ENCODE peak calls at places on chromosomes 16 and 17, in four cellular contexts. A, W, C and F are unnamed samples.

GRCh38 chr17:71440513-71440912 is 680.3 kb upstream of the SOX9 start:
- DNase-seq in W (no peak), C (no peak), A (no peak), F (no peak)

GRCh38 chr17:27345141-27345904 is 51.4 kb downstream of the WSB1 start:
- DNase-seq in W (peak; percentile 74), A (peak; percentile 69), C (no peak), F (peak; percentile 72)

GRCh38 chr16:57533366-57533617 is 3.1 kb downstream of the CCDC102A start:
- DNase-seq in A (no peak), W (no peak), C (no peak), F (peak; percentile 7)

GRCh38 chr16:69386596-69386995 is 789 bp upstream of the TERF2 start:
- DNase-seq in A (no peak), W (no peak), C (no peak), F (no peak)

GRCh38 chr17:42227849-42228696 is 33.8 kb upstream of the GHDC start:
- DNase-seq in C (no peak), W (no peak), A (no peak), F (no peak)

GRCh38 chr17:7579001-7579838 is at the start of gene CD68:
- DNase-seq in W (peak; percentile 77), A (no peak), C (peak; percentile 93), F (no peak)

GRCh38 chr16:21656795-21657768 is 4.7 kb upstream of the IGSF6 start:
- DNase-seq in C (peak; percentile 75), A (peak; percentile 64), W (no peak), F (no peak)

GRCh38 chr17:69870091-69870530 is 204.9 kb upstream of the KCNJ16 start:
- DNase-seq in A (no peak), C (no peak), W (no peak), F (no peak)

GRCh38 chr17:63535640-63536039 is 12.5 kb downstream of the KCNH6 start:
- DNase-seq in C (no peak), A (no peak), W (no peak), F (no peak)

GRCh38 chr16:2966043-2966802 is 2.1 kb downstream of the KREMEN2 start:
- DNase-seq in A (no peak), W (no peak), C (no peak), F (peak; percentile 37)

GRCh38 chr17:17200831-17201230 is 5.3 kb downstream of the PLD6 start:
- DNase-seq in W (no peak), A (no peak), C (no peak), F (no peak)

GRCh38 chr16:10749680-10750035 is 6.0 kb downstream of the NUBP1 start:
- DNase-seq in W (no peak), C (no peak), A (no peak), F (no peak)

GRCh38 chr16:55912022-55912421 is 36.8 kb upstream of the CES5A start:
- DNase-seq in C (no peak), A (no peak), W (no peak), F (no peak)
- TF ChIP-seq ATF2 in C (no peak), A (no peak), W (no peak), F (no peak)

DNA sequence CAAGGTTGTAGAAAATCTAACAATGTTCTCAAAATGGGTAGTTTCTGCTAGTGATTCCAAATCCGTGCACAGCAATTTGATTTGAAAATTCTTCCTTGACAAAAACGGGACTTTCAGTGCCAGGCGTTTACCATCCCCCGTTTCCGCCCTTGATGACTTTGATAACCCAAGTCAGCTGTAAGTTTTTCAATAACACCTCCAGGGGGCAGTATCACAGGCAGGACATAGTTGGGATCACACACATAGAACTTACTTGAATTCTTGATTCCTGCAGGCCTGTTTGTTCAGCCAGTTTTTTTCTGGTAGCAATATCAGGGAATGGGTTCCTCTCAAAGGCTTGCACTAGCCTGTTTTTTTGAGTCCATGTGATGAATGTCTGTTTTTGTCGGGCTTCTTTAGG is 5.6 kb downstream of the DUXB start:
- DNase-seq in W (no peak), C (peak; percentile 46), A (peak; percentile 55), F (no peak)
- TF ChIP-seq JUN in W (no peak), C (no peak), A (no peak), F (no peak)

GRCh38 chr17:78727476-78728229 is 54.4 kb downstream of the CYTH1 start:
- DNase-seq in C (no peak), W (no peak), A (no peak), F (no peak)
- TF ChIP-seq ATF2 in C (no peak), W (no peak), A (no peak), F (no peak)

DNA sequence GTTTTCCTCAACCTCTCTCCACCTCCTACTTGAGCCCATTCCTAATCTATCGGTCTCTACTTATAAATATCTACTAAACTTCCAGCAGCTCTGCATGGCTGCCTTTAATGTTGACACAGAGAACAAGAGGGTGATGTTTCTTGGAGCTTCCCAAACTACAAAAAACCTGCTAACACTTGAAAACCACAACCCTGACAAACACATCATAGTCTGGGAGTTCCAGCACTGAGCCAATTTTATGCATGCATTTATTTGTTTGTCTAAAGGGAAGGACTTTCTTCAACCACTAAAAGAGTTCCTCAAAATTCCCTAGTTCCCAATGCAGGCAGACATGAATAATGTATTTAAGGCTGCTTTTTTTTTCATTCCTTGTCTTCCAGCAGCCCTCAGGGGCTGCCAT is 331.8 kb upstream of the XYLT1 start:
- DNase-seq in A (no peak), C (no peak), W (no peak), F (no peak)
- TF ChIP-seq JUN in A (no peak), C (no peak), W (no peak), F (no peak)

GRCh38 chr17:4234406-4234805 is 29.4 kb downstream of the ANKFY1 start:
- DNase-seq in A (no peak), C (no peak), W (no peak), F (no peak)

GRCh38 chr17:4229627-4230026 is 34.2 kb downstream of the ANKFY1 start:
- DNase-seq in C (no peak), A (no peak), W (no peak), F (no peak)

GRCh38 chr17:4232168-4232813 is 31.5 kb downstream of the ANKFY1 start:
- DNase-seq in W (no peak), A (no peak), C (no peak), F (no peak)

GRCh38 chr17:4233668-4234258 is 30.0 kb downstream of the ANKFY1 start:
- DNase-seq in A (no peak), C (no peak), W (no peak), F (no peak)

GRCh38 chr17:4230142-4230541 is 33.6 kb downstream of the ANKFY1 start:
- DNase-seq in C (no peak), A (no peak), W (no peak), F (no peak)
- TF ChIP-seq ATF2 in C (no peak), A (no peak), W (no peak), F (no peak)

DNA sequence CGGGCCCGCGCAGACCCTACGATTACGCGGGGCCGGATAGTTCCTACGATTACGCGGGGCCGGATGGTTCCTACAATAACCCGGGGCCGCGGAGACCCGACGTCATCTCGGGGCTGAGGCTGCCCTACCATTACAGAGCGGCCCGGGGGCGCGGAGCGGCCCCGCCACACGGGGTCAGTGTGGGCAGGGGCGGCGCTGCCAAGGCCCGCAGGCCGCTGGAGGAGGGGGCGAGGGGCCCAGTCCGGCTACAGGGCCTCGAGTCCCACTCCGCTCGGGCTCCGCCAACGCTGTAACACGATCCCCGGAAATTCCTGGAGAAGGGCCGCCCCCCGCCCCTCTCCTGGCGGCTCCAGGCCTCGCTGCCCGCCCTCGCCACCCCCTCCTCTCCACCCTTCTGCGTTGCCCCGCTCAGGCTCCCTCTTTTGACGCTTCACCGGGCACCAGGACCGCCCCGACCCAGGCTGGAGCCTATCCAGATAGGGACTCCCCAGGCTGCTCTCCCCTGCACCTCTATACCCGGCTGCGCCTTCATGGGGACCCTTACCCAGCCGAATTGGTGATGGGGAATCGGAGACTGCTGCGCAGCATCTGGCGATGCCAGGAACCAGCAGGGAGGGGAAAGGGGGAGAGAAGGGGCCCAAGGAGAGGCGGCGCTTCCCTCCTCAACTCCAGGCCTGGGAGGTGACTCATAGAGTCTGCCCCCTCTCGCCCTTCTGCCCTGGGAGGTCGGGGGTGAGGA is at the start of gene RAB34:
- DNase-seq in A (no peak), C (no peak), W (peak; percentile 92), F (peak; percentile 96)
- TF ChIP-seq JUN in A (no peak), C (no peak), W (no peak), F (no peak)

DNA sequence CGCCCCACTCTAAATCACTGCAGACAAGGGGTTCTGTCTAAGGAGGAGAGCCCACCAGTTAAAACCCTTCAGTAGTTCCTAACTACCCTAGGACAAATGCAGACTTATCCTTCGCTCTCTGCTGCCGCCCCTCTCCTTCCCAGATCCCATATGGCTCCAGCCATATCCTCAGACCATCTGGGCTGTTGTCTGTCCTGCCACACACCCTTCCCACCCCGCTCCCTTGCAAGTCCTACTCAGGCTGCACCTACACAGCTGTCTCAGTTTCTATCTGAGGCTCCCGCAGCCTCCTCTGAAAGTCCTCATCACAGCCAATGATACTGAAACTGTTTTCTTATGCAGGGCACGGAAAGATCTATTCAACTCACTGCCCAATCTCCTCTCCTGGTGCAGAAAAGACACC is 720 bp upstream of the BCKDK start:
- DNase-seq in A (no peak), C (no peak), W (no peak), F (no peak)
- TF ChIP-seq ATF2 in A (no peak), C (no peak), W (no peak), F (no peak)

GRCh38 chr17:44387773-44388172 is 1.7 kb downstream of the ITGA2B start:
- DNase-seq in A (no peak), W (no peak), C (no peak), F (no peak)

GRCh38 chr17:44390250-44390649 is 801 bp upstream of the ITGA2B start:
- DNase-seq in C (no peak), A (no peak), W (no peak), F (no peak)

GRCh38 chr17:44389723-44390202 is 314 bp upstream of the ITGA2B start:
- DNase-seq in A (no peak), C (no peak), W (no peak), F (no peak)

GRCh38 chr17:44386182-44386525 is 3.3 kb downstream of the ITGA2B start:
- DNase-seq in C (no peak), W (no peak), A (no peak), F (no peak)

GRCh38 chr17:44389281-44389680 is at the start of gene ITGA2B:
- DNase-seq in C (no peak), W (no peak), A (peak; percentile 36), F (no peak)
- TF ChIP-seq JUN in C (no peak), W (no peak), A (no peak), F (no peak)